ENCODE peak calls at places on chromosomes 13 and 19, in nine cellular contexts. R is T-helper 2 cell; M is stimulated activated CD4-positive, alpha-beta T cell treated with anti-CD3 and anti-CD28 coated beads, Interleukin-15, amount 100 ng/mL, for 24 hours; N is COR-L47; L is activated CD4-positive, alpha-beta T cell treated with anti-CD3 and anti-CD28 coated beads for 24 hours; Z is T-helper 17 cell; Y is KG1; G is frontal cortex; U is GM12878. D is an unnamed sample.

GRCh38 chr13:105979586-105979985 is 555.9 kb downstream of the EFNB2 start:
- DNase-seq in R (no peak), M (no peak), N (peak; percentile 89), L (no peak), Z (no peak), Y (no peak), G (no peak), U (no peak), D (no peak)

GRCh38 chr13:59247166-59247565 is 916.6 kb downstream of the DIAPH3 start:
- DNase-seq in R (no peak), M (no peak), N (peak; percentile 1), L (no peak), Z (no peak), Y (no peak), G (no peak), U (no peak), D (peak; percentile 41)

GRCh38 chr19:1624458-1624857 is 19.2 kb upstream of the UQCR11 start:
- DNase-seq in R (peak; percentile 9), M (peak; percentile 69), N (peak; percentile 9), L (peak; percentile 43), Z (peak; percentile 23), Y (no peak), G (peak; percentile 79), U (no peak), D (peak; percentile 80)

GRCh38 chr13:65656740-65657329 is 1573.3 kb downstream of the PCDH9 start:
- DNase-seq in R (no peak), M (no peak), N (peak; percentile 15), L (no peak), Z (no peak), Y (no peak), G (no peak), U (no peak), D (peak; percentile 42)

GRCh38 chr13:40420160-40420740 is 246.2 kb downstream of the FOXO1 start:
- DNase-seq in R (no peak), M (no peak), N (no peak), L (no peak), Z (no peak), Y (no peak), G (no peak), U (no peak), D (no peak)

GRCh38 chr19:18117692-18118378 is 20.3 kb downstream of the MAST3 start:
- DNase-seq in R (peak; percentile 95), M (peak; percentile 96), N (peak; percentile 90), L (peak; percentile 95), Z (peak; percentile 97), Y (peak; percentile 66), G (peak; percentile 100), U (no peak), D (peak; percentile 60)

GRCh38 chr13:47216176-47216822 is 319.4 kb upstream of the HTR2A start:
- DNase-seq in R (no peak), M (no peak), N (no peak), L (no peak), Z (no peak), Y (no peak), G (no peak), U (no peak), D (no peak)

GRCh38 chr19:15448778-15449619 is 757 bp downstream of the WIZ start:
- DNase-seq in R (no peak), M (no peak), N (no peak), L (no peak), Z (no peak), Y (no peak), G (no peak), U (no peak), D (no peak)

GRCh38 chr13:32624441-32624840 is 38.2 kb downstream of the PDS5B start:
- DNase-seq in R (no peak), M (no peak), N (no peak), L (no peak), Z (no peak), Y (no peak), G (no peak), U (no peak), D (no peak)

GRCh38 chr13:113927661-113928581 is 46.0 kb downstream of the C13orf46 start:
- DNase-seq in R (no peak), M (no peak), N (no peak), L (no peak), Z (no peak), Y (no peak), G (no peak), U (no peak), D (no peak)

GRCh38 chr19:46861691-46862503 is 1.1 kb downstream of the ARHGAP35 start:
- DNase-seq in R (no peak), M (peak; percentile 22), N (no peak), L (no peak), Z (no peak), Y (no peak), G (no peak), U (no peak), D (no peak)

GRCh38 chr19:16371540-16371986 is 46.9 kb downstream of the KLF2 start:
- DNase-seq in R (peak; percentile 96), M (peak; percentile 87), N (no peak), L (peak; percentile 62), Z (peak; percentile 89), Y (no peak), G (no peak), U (peak; percentile 79), D (no peak)

GRCh38 chr19:47130120-47130588 is 481 bp upstream of the SAE1 start:
- DNase-seq in R (no peak), M (no peak), N (no peak), L (no peak), Z (no peak), Y (no peak), G (no peak), U (no peak), D (no peak)

GRCh38 chr13:46295531-46296464 is 84.1 kb downstream of the LRRC63 start:
- DNase-seq in R (peak; percentile 92), M (peak; percentile 43), N (no peak), L (no peak), Z (peak; percentile 53), Y (peak; percentile 60), G (no peak), U (peak; percentile 28), D (peak; percentile 75)

GRCh38 chr19:30105316-30105715 is 163.3 kb downstream of the URI1 start:
- DNase-seq in R (no peak), M (no peak), N (no peak), L (no peak), Z (no peak), Y (no peak), G (no peak), U (no peak), D (no peak)

GRCh38 chr13:49248433-49249002 is 793 bp downstream of the CDADC1 start:
- DNase-seq in R (no peak), M (no peak), N (no peak), L (no peak), Z (no peak), Y (no peak), G (peak; percentile 14), U (no peak), D (peak; percentile 29)

GRCh38 chr19:57282011-57282636 is 1.8 kb downstream of the ZNF460 start:
- DNase-seq in R (no peak), M (no peak), N (no peak), L (no peak), Z (no peak), Y (no peak), G (no peak), U (peak; percentile 57), D (no peak)

GRCh38 chr13:37923236-37923635 is 53.7 kb upstream of the TRPC4 start:
- DNase-seq in R (no peak), M (no peak), N (no peak), L (no peak), Z (no peak), Y (no peak), G (no peak), U (no peak), D (no peak)

GRCh38 chr19:49881672-49882394 is 4.3 kb downstream of the TBC1D17 start:
- DNase-seq in R (no peak), M (no peak), N (no peak), L (no peak), Z (no peak), Y (no peak), G (no peak), U (no peak), D (no peak)

GRCh38 chr19:52664461-52664860 is 26.3 kb upstream of the ZNF83 start:
- DNase-seq in R (no peak), M (no peak), N (no peak), L (no peak), Z (no peak), Y (no peak), G (no peak), U (no peak), D (no peak)

GRCh38 chr19:55248166-55248675 is 10.6 kb downstream of the PPP6R1 start:
- DNase-seq in R (no peak), M (no peak), N (no peak), L (no peak), Z (no peak), Y (no peak), G (no peak), U (no peak), D (no peak)

GRCh38 chr13:102147353-102147752 is 254.5 kb downstream of the FGF14 start:
- DNase-seq in R (no peak), M (no peak), N (no peak), L (no peak), Z (no peak), Y (no peak), G (no peak), U (no peak), D (no peak)

GRCh38 chr13:43614063-43614462 is 172.7 kb downstream of the ENOX1 start:
- DNase-seq in R (no peak), M (no peak), N (no peak), L (no peak), Z (no peak), Y (no peak), G (no peak), U (no peak), D (no peak)

GRCh38 chr19:42202290-42202867 is 15.1 kb downstream of the DEDD2 start:
- DNase-seq in R (no peak), M (no peak), N (no peak), L (no peak), Z (no peak), Y (no peak), G (no peak), U (no peak), D (no peak)